ENCODE peak calls at places on chromosomes 4 and X, in eight cellular contexts. G, O, Y, K, C, R, A and T are unnamed samples.

GRCh38 chr4:40432504-40432903 is 97.4 kb downstream of the CHRNA9 start:
- DNase-seq in G (no peak), O (no peak), Y (no peak), K (no peak), C (no peak), R (no peak), A (no peak), T (no peak)

GRCh38 chr4:26131711-26132110 is 189.1 kb upstream of the RBPJ start:
- DNase-seq in G (no peak), O (no peak), Y (no peak), K (no peak), C (peak), R (no peak), A (no peak), T (no peak)

GRCh38 chr4:102404551-102404969 is 59.3 kb upstream of the SLC39A8 start:
- DNase-seq in G (no peak), O (no peak), Y (no peak), K (no peak), C (no peak), R (no peak), A (no peak), T (no peak)

GRCh38 chrX:49270249-49270921 is 792 bp downstream of the PPP1R3F start:
- DNase-seq in G (no peak), O (no peak), Y (no peak), K (no peak), C (no peak), R (no peak), A (no peak), T (no peak)

GRCh38 chr4:142917678-142918077 is 71.6 kb upstream of the INPP4B start:
- DNase-seq in G (no peak), O (no peak), Y (no peak), K (no peak), C (no peak), R (no peak), A (no peak), T (no peak)

GRCh38 chr4:100095729-100096595 is 94.3 kb downstream of the DDIT4L start:
- DNase-seq in G (no peak), O (peak), Y (peak), K (peak), C (no peak), R (peak), A (peak), T (peak)

GRCh38 chrX:140525448-140525847 is 20.6 kb upstream of the SOX3 start:
- DNase-seq in G (no peak), O (peak), Y (no peak), K (no peak), C (no peak), R (peak), A (peak), T (no peak)

GRCh38 chr4:158814636-158815035 is 45.8 kb downstream of the FNIP2 start:
- DNase-seq in G (no peak), O (peak), Y (no peak), K (no peak), C (no peak), R (peak), A (no peak), T (no peak)

GRCh38 chr4:125169192-125169591 is 145.6 kb upstream of the FAT4 start:
- DNase-seq in G (no peak), O (no peak), Y (no peak), K (no peak), C (no peak), R (no peak), A (no peak), T (no peak)

GRCh38 chrX:132207996-132208395 is 11.3 kb downstream of the RAP2C start:
- DNase-seq in G (no peak), O (no peak), Y (no peak), K (no peak), C (no peak), R (no peak), A (no peak), T (no peak)

GRCh38 chr4:169617306-169617705 is 3.1 kb upstream of the CLCN3 start:
- DNase-seq in G (no peak), O (no peak), Y (no peak), K (no peak), C (no peak), R (no peak), A (no peak), T (no peak)

GRCh38 chr4:107721436-107722090 is 1.5 kb upstream of the PAPSS1 start:
- DNase-seq in G (peak), O (no peak), Y (peak), K (peak), C (peak), R (no peak), A (no peak), T (no peak)

GRCh38 chrX:67612231-67612630 is 68.4 kb downstream of the AR start:
- DNase-seq in G (no peak), O (peak), Y (no peak), K (no peak), C (no peak), R (no peak), A (peak), T (no peak)

GRCh38 chr4:30757357-30757756 is 37.2 kb downstream of the PCDH7 start:
- DNase-seq in G (no peak), O (peak), Y (no peak), K (no peak), C (no peak), R (peak), A (peak), T (no peak)

GRCh38 chrX:30577362-30577961 is at the start of gene TASL:
- DNase-seq in G (no peak), O (no peak), Y (no peak), K (no peak), C (no peak), R (no peak), A (no peak), T (no peak)

GRCh38 chrX:132615396-132616131 is 126.7 kb upstream of the MBNL3 start:
- DNase-seq in G (no peak), O (peak), Y (peak), K (no peak), C (no peak), R (no peak), A (peak), T (peak)

GRCh38 chr4:25635501-25635900 is 20.1 kb upstream of the SLC34A2 start:
- DNase-seq in G (no peak), O (no peak), Y (no peak), K (no peak), C (no peak), R (no peak), A (no peak), T (no peak)

GRCh38 chrX:13123247-13123856 is 78.9 kb upstream of the FAM9C start:
- DNase-seq in G (no peak), O (no peak), Y (no peak), K (no peak), C (no peak), R (no peak), A (no peak), T (no peak)

GRCh38 chrX:151982217-151982616 is 7.7 kb upstream of the GABRE start:
- DNase-seq in G (no peak), O (peak), Y (no peak), K (no peak), C (no peak), R (peak), A (peak), T (no peak)

GRCh38 chr4:84966382-84967291 is at the start of gene WDFY3:
- DNase-seq in G (no peak), O (peak), Y (peak), K (peak), C (no peak), R (peak), A (peak), T (peak)

GRCh38 chrX:65926095-65927019 is 113.5 kb downstream of the VSIG4 start:
- DNase-seq in G (peak), O (no peak), Y (no peak), K (no peak), C (no peak), R (no peak), A (no peak), T (no peak)

GRCh38 chr4:7134737-7135388 is 57.5 kb upstream of the SORCS2 start:
- DNase-seq in G (no peak), O (peak), Y (no peak), K (peak), C (no peak), R (peak), A (peak), T (peak)

GRCh38 chrX:48530736-48531135 is 8.8 kb upstream of the TBC1D25 start:
- DNase-seq in G (no peak), O (no peak), Y (no peak), K (no peak), C (no peak), R (no peak), A (peak), T (no peak)

GRCh38 chrX:107731831-107732502 is 43.6 kb downstream of the TSC22D3 start:
- DNase-seq in G (no peak), O (peak), Y (peak), K (peak), C (no peak), R (peak), A (peak), T (peak)

GRCh38 chr4:185429660-185430059 is 3.9 kb upstream of the UFSP2 start:
- DNase-seq in G (no peak), O (no peak), Y (no peak), K (no peak), C (no peak), R (no peak), A (no peak), T (no peak)

GRCh38 chr4:126742048-126742447 is 890.7 kb upstream of the INTU start:
- DNase-seq in G (no peak), O (no peak), Y (no peak), K (no peak), C (no peak), R (no peak), A (no peak), T (no peak)

GRCh38 chr4:145531193-145531592 is 49.5 kb downstream of the SMAD1 start:
- DNase-seq in G (no peak), O (no peak), Y (no peak), K (peak), C (no peak), R (no peak), A (no peak), T (no peak)

GRCh38 chrX:154056739-154057367 is 37.2 kb upstream of the IRAK1 start:
- DNase-seq in G (no peak), O (no peak), Y (no peak), K (no peak), C (no peak), R (no peak), A (no peak), T (no peak)

GRCh38 chrX:132001127-132001526 is 22.0 kb upstream of the STK26 start:
- DNase-seq in G (no peak), O (no peak), Y (no peak), K (no peak), C (no peak), R (no peak), A (no peak), T (no peak)

GRCh38 chrX:120302434-120302833 is 8.8 kb downstream of the TMEM255A start:
- DNase-seq in G (no peak), O (peak), Y (peak), K (no peak), C (no peak), R (no peak), A (no peak), T (no peak)

GRCh38 chrX:21741869-21742701 is 15.8 kb downstream of the SMPX start:
- DNase-seq in G (no peak), O (no peak), Y (no peak), K (no peak), C (no peak), R (no peak), A (no peak), T (no peak)

GRCh38 chrX:21972046-21972445 is 31.5 kb downstream of the SMS start:
- DNase-seq in G (no peak), O (no peak), Y (no peak), K (no peak), C (no peak), R (no peak), A (no peak), T (no peak)

GRCh38 chr4:100806988-100807387 is 289.2 kb upstream of the EMCN start:
- DNase-seq in G (no peak), O (no peak), Y (no peak), K (no peak), C (no peak), R (no peak), A (no peak), T (no peak)

GRCh38 chrX:19046343-19047215 is 62.7 kb upstream of the PHKA2 start:
- DNase-seq in G (no peak), O (peak), Y (no peak), K (no peak), C (no peak), R (peak), A (peak), T (no peak)

GRCh38 chr4:44157611-44158277 is 290.9 kb downstream of the KCTD8 start:
- DNase-seq in G (no peak), O (no peak), Y (no peak), K (no peak), C (no peak), R (no peak), A (no peak), T (no peak)

GRCh38 chr4:3649491-3649890 is 116.7 kb upstream of the ADRA2C start:
- DNase-seq in G (no peak), O (no peak), Y (no peak), K (no peak), C (no peak), R (no peak), A (no peak), T (no peak)